ENCODE peak calls at places on chromosomes 5 and 9, in seven cellular contexts. F is ovary, M is stomach, C is sigmoid colon, N is K562, I is HepG2, U is tibial nerve. D is an unnamed sample. For H3K4me1 and H3K36me3, the result is how much of the 10 kb centered on the place peaks cover.

GRCh38 chr5:141326088-141326854 is 4.0 kb upstream of the PCDHGA1 start:
- DNase-seq in F (peak), M (peak), C (peak), N (peak), I (peak), U (peak), D (peak)

GRCh38 chr9:16031486-16031885 is 478.6 kb downstream of the CCDC171 start:
- DNase-seq in F (no peak), M (no peak), C (no peak), N (no peak), I (no peak), U (no peak), D (no peak)

GRCh38 chr5:65081071-65081470 is 312.3 kb downstream of the CWC27 start:
- DNase-seq in F (no peak), M (no peak), C (no peak), N (no peak), I (no peak), U (no peak), D (no peak)

GRCh38 chr5:88555658-88556057 is 287.0 kb upstream of the TMEM161B start:
- DNase-seq in F (no peak), M (no peak), C (no peak), N (peak), I (no peak), U (no peak), D (no peak)

GRCh38 chr5:40276426-40277102 is 403.2 kb upstream of the PTGER4 start:
- DNase-seq in F (no peak), M (no peak), C (no peak), N (no peak), I (no peak), U (no peak), D (no peak)

GRCh38 chr9:111744363-111744762 is 50.4 kb downstream of the SHOC1 start:
- DNase-seq in F (no peak), M (no peak), C (no peak), N (no peak), I (no peak), U (no peak), D (no peak)

GRCh38 chr9:26863074-26863473 is 29.5 kb downstream of the CAAP1 start:
- DNase-seq in F (no peak), M (no peak), C (no peak), N (no peak), I (peak), U (no peak), D (no peak)

GRCh38 chr9:2339416-2339815 is 282.2 kb upstream of the VLDLR start:
- DNase-seq in F (no peak), M (no peak), C (no peak), N (no peak), I (no peak), U (no peak), D (no peak)

GRCh38 chr5:10232386-10232785 is 17.3 kb downstream of the ATPSCKMT start:
- DNase-seq in F (no peak), M (no peak), C (no peak), N (no peak), I (no peak), U (no peak), D (no peak)

GRCh38 chr5:112201141-112201540 is 217.9 kb downstream of the EPB41L4A start:
- DNase-seq in F (no peak), M (no peak), C (no peak), N (no peak), I (no peak), U (no peak), D (no peak)

GRCh38 chr5:93573627-93573974 is 7.4 kb downstream of the NR2F1-AS1 start:
- DNase-seq in F (no peak), M (no peak), C (no peak), N (no peak), I (no peak), U (no peak), D (no peak)
- H3K4me1 ChIP-seq in F (under half), M (half or more), C (under half), N (under half), I (under half), U (under half), D (under half)

GRCh38 chr5:113531760-113532159 is 18.3 kb downstream of the YTHDC2 start:
- DNase-seq in F (no peak), M (no peak), C (no peak), N (no peak), I (no peak), U (no peak), D (no peak)
- H3K36me3 ChIP-seq in F (under half), M (half or more), C (under half), N (under half), I (under half), U (under half), D (under half)

DNA sequence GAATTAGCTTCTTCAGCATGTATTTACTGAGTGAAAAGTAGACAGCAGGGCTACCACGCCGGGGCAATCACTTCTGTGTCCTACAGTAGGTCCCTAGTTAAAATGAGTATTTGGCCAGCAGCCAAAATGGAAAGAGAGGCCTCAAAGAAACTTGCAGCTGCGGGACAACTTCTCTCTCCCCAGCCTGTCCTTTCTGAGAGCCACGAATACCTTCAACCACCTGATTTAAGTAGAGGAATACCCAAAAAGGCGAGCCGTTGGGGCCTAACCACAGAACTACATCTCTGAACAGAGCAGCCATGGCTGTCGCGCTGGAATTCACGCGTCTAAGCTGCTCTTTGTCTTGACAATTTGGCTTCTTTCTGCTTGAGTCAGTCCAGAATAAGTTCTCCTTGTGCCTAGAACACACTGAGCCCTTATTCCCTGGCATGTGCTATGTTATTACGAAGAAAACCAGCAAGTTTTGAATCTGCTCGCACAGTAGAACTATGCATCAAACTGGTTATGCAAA is 43.8 kb upstream of the GOLPH3 start:
- DNase-seq in F (no peak), M (no peak), C (peak), N (peak), I (peak), U (peak), D (peak)
- TF ChIP-seq EP300 in F (no peak), M (peak), C (peak), N (no peak), I (no peak), U (peak), D (peak)

GRCh38 chr9:109791747-109792146 is 11.7 kb downstream of the PALM2AKAP2 start:
- DNase-seq in F (no peak), M (no peak), C (no peak), N (no peak), I (no peak), U (no peak), D (no peak)

GRCh38 chr9:109791003-109791677 is 11.1 kb downstream of the PALM2AKAP2 start:
- DNase-seq in F (no peak), M (no peak), C (no peak), N (no peak), I (no peak), U (no peak), D (no peak)

GRCh38 chr9:109793921-109794320 is 13.9 kb downstream of the PALM2AKAP2 start:
- DNase-seq in F (no peak), M (no peak), C (no peak), N (no peak), I (no peak), U (no peak), D (no peak)

GRCh38 chr9:109794361-109795012 is 14.5 kb downstream of the PALM2AKAP2 start:
- DNase-seq in F (no peak), M (no peak), C (no peak), N (no peak), I (no peak), U (peak), D (no peak)

DNA sequence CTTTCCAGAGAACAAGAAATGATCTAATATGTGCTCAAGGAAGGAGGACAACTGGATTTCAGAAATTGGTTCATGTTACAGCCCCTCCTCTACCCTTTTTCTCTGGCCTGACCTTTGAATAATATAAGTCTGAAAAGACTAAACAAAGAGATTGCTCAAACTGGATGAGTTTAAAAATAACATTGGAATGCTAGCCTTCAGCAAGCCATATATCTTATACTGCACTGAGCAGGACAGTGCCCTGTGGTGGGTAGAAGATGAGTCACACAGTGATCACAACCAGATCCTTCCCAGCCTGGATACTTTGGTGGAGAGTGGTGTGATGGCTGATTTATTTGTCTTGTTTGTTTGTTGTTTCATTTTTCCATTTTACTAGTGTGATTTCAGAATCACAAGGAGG is 13.2 kb downstream of the PALM2AKAP2 start:
- DNase-seq in F (no peak), M (no peak), C (no peak), N (no peak), I (no peak), U (no peak), D (no peak)
- H3K4me1 ChIP-seq in F (under half), M (under half), C (under half), N (under half), I (under half), U (under half), D (under half)

DNA sequence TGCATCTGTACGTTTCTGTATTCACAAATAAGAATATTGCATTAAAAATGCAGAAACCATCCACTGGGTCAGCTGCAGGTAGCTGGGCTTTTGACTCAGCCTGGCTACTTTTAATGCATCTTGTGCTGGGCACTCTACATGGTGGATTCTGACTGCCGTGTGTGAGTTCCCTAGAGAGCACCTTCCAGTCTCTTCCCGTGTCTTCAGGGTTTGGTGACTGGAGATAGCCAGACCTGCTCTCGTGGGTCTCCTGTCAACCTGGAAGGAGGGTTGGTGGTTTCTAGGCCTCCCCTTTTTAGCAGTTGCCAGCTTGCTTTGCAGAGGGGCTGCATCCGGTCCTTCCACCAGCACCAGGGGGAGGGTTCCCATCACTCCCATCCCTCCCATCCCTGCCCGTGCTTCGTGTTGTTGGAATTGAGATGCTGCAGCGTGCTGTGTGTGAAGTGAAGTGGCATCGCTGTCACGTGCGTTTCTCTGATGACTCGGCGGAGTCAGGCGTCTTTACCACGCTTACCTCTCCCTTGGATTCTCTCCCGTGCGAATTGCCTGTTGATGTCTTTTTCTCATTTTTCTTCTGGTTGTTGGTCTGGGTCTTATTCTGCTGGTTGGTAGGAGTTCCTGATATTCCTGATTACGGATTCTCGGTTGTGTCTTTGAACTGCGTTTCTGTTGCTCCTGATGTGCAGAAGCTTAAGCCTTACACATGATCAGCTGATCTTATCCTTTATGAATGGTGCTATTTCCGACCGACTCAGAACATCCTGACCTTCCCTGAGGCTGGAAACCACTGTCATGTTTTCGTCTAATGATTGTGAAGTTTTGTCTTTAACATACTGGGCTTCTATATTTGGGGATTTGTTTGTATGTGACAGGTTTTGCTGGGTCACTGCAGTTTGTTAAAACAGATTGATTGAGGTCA is 16.9 kb downstream of the FBXW5 start:
- DNase-seq in F (no peak), M (no peak), C (no peak), N (no peak), I (no peak), U (no peak), D (no peak)
- H3K36me3 ChIP-seq in F (under half), M (half or more), C (under half), N (half or more), I (under half), U (under half), D (under half)

D was measured in transverse colon.